ENCODE peak calls at places on chromosomes 3 and 15, in seven cellular contexts. One of them, this sample, is unnamed. For H3K36me3 and H3K9me3, the result is how much of the 10 kb centered on the place peaks cover.

GRCh38 chr3:133663569-133664313 is 2.0 kb upstream of the TOPBP1 start:
- DNase-seq in fibroblast of lung: peak
- DNase-seq in CD8-positive, alpha-beta T cell: no peak
- DNase-seq in IMR-90: peak
- DNase-seq in spleen: no peak
- DNase-seq in Karpas-422: peak
- DNase-seq in WERI-Rb-1: peak
- DNase-seq in this sample: peak

GRCh38 chr3:119235151-119235550 is 5.5 kb downstream of the B4GALT4 start:
- DNase-seq in fibroblast of lung: no peak
- DNase-seq in CD8-positive, alpha-beta T cell: no peak
- DNase-seq in IMR-90: peak
- DNase-seq in spleen: no peak
- DNase-seq in Karpas-422: no peak
- DNase-seq in WERI-Rb-1: no peak
- DNase-seq in this sample: no peak

GRCh38 chr3:119779731-119780383 is 2.0 kb upstream of the NR1I2 start:
- DNase-seq in fibroblast of lung: no peak
- DNase-seq in CD8-positive, alpha-beta T cell: no peak
- DNase-seq in IMR-90: no peak
- DNase-seq in spleen: no peak
- DNase-seq in Karpas-422: no peak
- DNase-seq in WERI-Rb-1: no peak
- DNase-seq in this sample: no peak

GRCh38 chr3:43046583-43046982 is 59.3 kb downstream of the POMGNT2 start:
- DNase-seq in fibroblast of lung: no peak
- DNase-seq in CD8-positive, alpha-beta T cell: no peak
- DNase-seq in IMR-90: no peak
- DNase-seq in spleen: no peak
- DNase-seq in Karpas-422: no peak
- DNase-seq in WERI-Rb-1: no peak
- DNase-seq in this sample: no peak

GRCh38 chr3:102510663-102511062 is 75.8 kb downstream of the ZPLD1 start:
- DNase-seq in fibroblast of lung: peak
- DNase-seq in CD8-positive, alpha-beta T cell: no peak
- DNase-seq in IMR-90: no peak
- DNase-seq in spleen: no peak
- DNase-seq in Karpas-422: no peak
- DNase-seq in WERI-Rb-1: no peak
- DNase-seq in this sample: no peak

GRCh38 chr15:51030649-51031316 is 63.9 kb downstream of the TNFAIP8L3 start:
- DNase-seq in fibroblast of lung: peak
- DNase-seq in CD8-positive, alpha-beta T cell: no peak
- DNase-seq in IMR-90: peak
- DNase-seq in spleen: no peak
- DNase-seq in Karpas-422: no peak
- DNase-seq in WERI-Rb-1: no peak
- DNase-seq in this sample: no peak

GRCh38 chr3:120418446-120418845 is 32.3 kb downstream of the FSTL1 start:
- DNase-seq in fibroblast of lung: no peak
- DNase-seq in CD8-positive, alpha-beta T cell: no peak
- DNase-seq in IMR-90: no peak
- DNase-seq in spleen: no peak
- DNase-seq in Karpas-422: no peak
- DNase-seq in WERI-Rb-1: no peak
- DNase-seq in this sample: no peak

GRCh38 chr3:12178091-12178820 is 19.5 kb upstream of the TIMP4 start:
- DNase-seq in fibroblast of lung: peak
- DNase-seq in CD8-positive, alpha-beta T cell: no peak
- DNase-seq in IMR-90: peak
- DNase-seq in spleen: no peak
- DNase-seq in Karpas-422: no peak
- DNase-seq in WERI-Rb-1: no peak
- DNase-seq in this sample: no peak

GRCh38 chr3:133490468-133491351 is 82.8 kb upstream of the CDV3 start:
- DNase-seq in fibroblast of lung: no peak
- DNase-seq in CD8-positive, alpha-beta T cell: peak
- DNase-seq in IMR-90: no peak
- DNase-seq in spleen: peak
- DNase-seq in Karpas-422: peak
- DNase-seq in WERI-Rb-1: no peak
- DNase-seq in this sample: no peak

GRCh38 chr15:31389576-31389975 is 62.9 kb downstream of the KLF13 start:
- DNase-seq in fibroblast of lung: no peak
- DNase-seq in CD8-positive, alpha-beta T cell: no peak
- DNase-seq in IMR-90: no peak
- DNase-seq in spleen: no peak
- DNase-seq in Karpas-422: no peak
- DNase-seq in WERI-Rb-1: no peak
- DNase-seq in this sample: no peak

GRCh38 chr3:179840985-179841384 is 188.1 kb downstream of the USP13 start:
- DNase-seq in fibroblast of lung: peak
- DNase-seq in CD8-positive, alpha-beta T cell: no peak
- DNase-seq in IMR-90: peak
- DNase-seq in spleen: no peak
- DNase-seq in Karpas-422: no peak
- DNase-seq in WERI-Rb-1: no peak
- DNase-seq in this sample: no peak

GRCh38 chr3:187183210-187183862 is 13.9 kb upstream of the RTP1 start:
- DNase-seq in fibroblast of lung: peak
- DNase-seq in CD8-positive, alpha-beta T cell: no peak
- DNase-seq in IMR-90: no peak
- DNase-seq in spleen: no peak
- DNase-seq in Karpas-422: peak
- DNase-seq in WERI-Rb-1: peak
- DNase-seq in this sample: no peak

GRCh38 chr3:99892332-99892731 is 74.7 kb downstream of the CMSS1 start:
- DNase-seq in fibroblast of lung: no peak
- DNase-seq in CD8-positive, alpha-beta T cell: no peak
- DNase-seq in IMR-90: no peak
- DNase-seq in spleen: no peak
- DNase-seq in Karpas-422: no peak
- DNase-seq in WERI-Rb-1: no peak
- DNase-seq in this sample: no peak
- H3K27ac ChIP-seq in fibroblast of lung: no peak
- H3K27ac ChIP-seq in CD8-positive, alpha-beta T cell: no peak
- H3K27ac ChIP-seq in IMR-90: no peak
- H3K27ac ChIP-seq in spleen: no peak
- H3K27ac ChIP-seq in Karpas-422: no peak
- H3K27ac ChIP-seq in WERI-Rb-1: no peak
- H3K27ac ChIP-seq in this sample: no peak

GRCh38 chr3:15017191-15017590 is 47.9 kb downstream of the MRPS25 start:
- DNase-seq in fibroblast of lung: no peak
- DNase-seq in CD8-positive, alpha-beta T cell: no peak
- DNase-seq in IMR-90: no peak
- DNase-seq in spleen: no peak
- DNase-seq in Karpas-422: no peak
- DNase-seq in WERI-Rb-1: no peak
- DNase-seq in this sample: no peak
- H3K36me3 ChIP-seq in fibroblast of lung: under half
- H3K36me3 ChIP-seq in CD8-positive, alpha-beta T cell: half or more
- H3K36me3 ChIP-seq in IMR-90: under half
- H3K36me3 ChIP-seq in spleen: half or more
- H3K36me3 ChIP-seq in Karpas-422: under half
- H3K36me3 ChIP-seq in WERI-Rb-1: half or more
- H3K36me3 ChIP-seq in this sample: under half

GRCh38 chr15:76337739-76338554 is 1.4 kb downstream of the ISL2 start:
- DNase-seq in fibroblast of lung: no peak
- DNase-seq in CD8-positive, alpha-beta T cell: no peak
- DNase-seq in IMR-90: no peak
- DNase-seq in spleen: peak
- DNase-seq in Karpas-422: peak
- DNase-seq in WERI-Rb-1: peak
- DNase-seq in this sample: no peak
- H3K9me3 ChIP-seq in fibroblast of lung: under half
- H3K9me3 ChIP-seq in CD8-positive, alpha-beta T cell: under half
- H3K9me3 ChIP-seq in IMR-90: under half
- H3K9me3 ChIP-seq in spleen: under half
- H3K9me3 ChIP-seq in Karpas-422: under half
- H3K9me3 ChIP-seq in WERI-Rb-1: under half
- H3K9me3 ChIP-seq in this sample: under half

GRCh38 chr15:76333720-76334437 is 2.7 kb upstream of the ISL2 start:
- DNase-seq in fibroblast of lung: no peak
- DNase-seq in CD8-positive, alpha-beta T cell: no peak
- DNase-seq in IMR-90: no peak
- DNase-seq in spleen: no peak
- DNase-seq in Karpas-422: peak
- DNase-seq in WERI-Rb-1: peak
- DNase-seq in this sample: no peak

GRCh38 chr15:76334438-76335004 is 2.1 kb upstream of the ISL2 start:
- DNase-seq in fibroblast of lung: no peak
- DNase-seq in CD8-positive, alpha-beta T cell: no peak
- DNase-seq in IMR-90: no peak
- DNase-seq in spleen: no peak
- DNase-seq in Karpas-422: no peak
- DNase-seq in WERI-Rb-1: no peak
- DNase-seq in this sample: no peak

GRCh38 chr15:76335851-76336253 is 721 bp upstream of the ISL2 start:
- DNase-seq in fibroblast of lung: peak
- DNase-seq in CD8-positive, alpha-beta T cell: no peak
- DNase-seq in IMR-90: no peak
- DNase-seq in spleen: no peak
- DNase-seq in Karpas-422: peak
- DNase-seq in WERI-Rb-1: peak
- DNase-seq in this sample: no peak

GRCh38 chr15:76336254-76337046 is at the start of gene ISL2:
- DNase-seq in fibroblast of lung: peak
- DNase-seq in CD8-positive, alpha-beta T cell: no peak
- DNase-seq in IMR-90: peak
- DNase-seq in spleen: peak
- DNase-seq in Karpas-422: peak
- DNase-seq in WERI-Rb-1: peak
- DNase-seq in this sample: no peak

GRCh38 chr15:76335129-76335850 is 1.3 kb upstream of the ISL2 start:
- DNase-seq in fibroblast of lung: peak
- DNase-seq in CD8-positive, alpha-beta T cell: no peak
- DNase-seq in IMR-90: no peak
- DNase-seq in spleen: peak
- DNase-seq in Karpas-422: no peak
- DNase-seq in WERI-Rb-1: peak
- DNase-seq in this sample: no peak
- H3K27ac ChIP-seq in fibroblast of lung: no peak
- H3K27ac ChIP-seq in CD8-positive, alpha-beta T cell: no peak
- H3K27ac ChIP-seq in IMR-90: peak
- H3K27ac ChIP-seq in spleen: peak
- H3K27ac ChIP-seq in Karpas-422: peak
- H3K27ac ChIP-seq in WERI-Rb-1: peak
- H3K27ac ChIP-seq in this sample: no peak

DNA sequence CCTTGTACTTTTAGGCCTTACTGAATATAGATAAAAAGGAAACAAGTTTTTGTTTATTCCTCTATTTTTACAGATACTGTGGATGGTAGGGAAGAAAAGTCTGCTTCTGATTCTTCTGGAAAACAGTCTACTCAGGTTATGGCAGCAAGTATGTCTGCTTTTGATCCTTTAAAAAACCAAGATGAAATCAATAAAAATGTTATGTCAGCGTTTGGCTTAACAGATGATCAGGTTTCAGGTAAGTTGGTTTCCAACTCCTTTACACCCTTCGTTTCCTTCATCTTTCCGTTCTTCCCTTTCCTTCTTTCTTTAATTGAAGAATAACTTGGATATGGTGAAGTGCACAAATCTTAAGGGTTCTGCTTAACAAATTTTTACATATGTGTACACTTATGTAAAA is 23.1 kb downstream of the TFG start:
- DNase-seq in fibroblast of lung: no peak
- DNase-seq in CD8-positive, alpha-beta T cell: no peak
- DNase-seq in IMR-90: no peak
- DNase-seq in spleen: no peak
- DNase-seq in Karpas-422: no peak
- DNase-seq in WERI-Rb-1: no peak
- DNase-seq in this sample: no peak
- H3K36me3 ChIP-seq in fibroblast of lung: under half
- H3K36me3 ChIP-seq in CD8-positive, alpha-beta T cell: under half
- H3K36me3 ChIP-seq in IMR-90: under half
- H3K36me3 ChIP-seq in spleen: under half
- H3K36me3 ChIP-seq in Karpas-422: half or more
- H3K36me3 ChIP-seq in WERI-Rb-1: half or more
- H3K36me3 ChIP-seq in this sample: under half

GRCh38 chr3:104575631-104576030 is 791.1 kb upstream of the ALCAM start:
- DNase-seq in fibroblast of lung: no peak
- DNase-seq in CD8-positive, alpha-beta T cell: no peak
- DNase-seq in IMR-90: no peak
- DNase-seq in spleen: no peak
- DNase-seq in Karpas-422: peak
- DNase-seq in WERI-Rb-1: no peak
- DNase-seq in this sample: no peak
- H3K9me3 ChIP-seq in fibroblast of lung: under half
- H3K9me3 ChIP-seq in CD8-positive, alpha-beta T cell: under half
- H3K9me3 ChIP-seq in IMR-90: under half
- H3K9me3 ChIP-seq in spleen: under half
- H3K9me3 ChIP-seq in Karpas-422: under half
- H3K9me3 ChIP-seq in WERI-Rb-1: under half
- H3K9me3 ChIP-seq in this sample: under half

DNA sequence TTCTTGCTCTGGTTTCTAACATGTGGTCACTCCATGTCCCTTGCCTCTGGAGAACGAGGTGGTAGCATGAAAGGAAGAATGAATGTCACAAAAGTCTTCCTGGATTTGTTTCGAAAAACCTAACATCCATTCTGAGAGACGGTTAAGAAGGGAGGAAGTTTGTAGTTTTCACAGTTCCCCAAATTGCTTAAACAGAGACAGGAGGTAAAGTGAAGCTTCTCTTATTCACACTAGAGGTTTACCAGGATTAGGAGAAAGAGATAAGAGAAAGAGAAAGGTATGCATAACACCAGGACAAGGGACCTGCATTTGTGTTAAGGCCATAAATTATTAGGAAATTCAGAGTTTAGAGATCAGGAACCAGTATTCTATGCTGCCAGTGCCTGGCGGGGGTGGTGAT is 228.1 kb downstream of the CPNE4 start:
- DNase-seq in fibroblast of lung: no peak
- DNase-seq in CD8-positive, alpha-beta T cell: no peak
- DNase-seq in IMR-90: no peak
- DNase-seq in spleen: no peak
- DNase-seq in Karpas-422: no peak
- DNase-seq in WERI-Rb-1: no peak
- DNase-seq in this sample: no peak
- H3K27ac ChIP-seq in fibroblast of lung: no peak
- H3K27ac ChIP-seq in CD8-positive, alpha-beta T cell: no peak
- H3K27ac ChIP-seq in IMR-90: no peak
- H3K27ac ChIP-seq in spleen: no peak
- H3K27ac ChIP-seq in Karpas-422: no peak
- H3K27ac ChIP-seq in WERI-Rb-1: no peak
- H3K27ac ChIP-seq in this sample: no peak

GRCh38 chr3:13338996-13339395 is 81.1 kb downstream of the NUP210 start:
- DNase-seq in fibroblast of lung: no peak
- DNase-seq in CD8-positive, alpha-beta T cell: no peak
- DNase-seq in IMR-90: no peak
- DNase-seq in spleen: no peak
- DNase-seq in Karpas-422: peak
- DNase-seq in WERI-Rb-1: no peak
- DNase-seq in this sample: no peak
- H3K36me3 ChIP-seq in fibroblast of lung: under half
- H3K36me3 ChIP-seq in CD8-positive, alpha-beta T cell: half or more
- H3K36me3 ChIP-seq in IMR-90: under half
- H3K36me3 ChIP-seq in spleen: half or more
- H3K36me3 ChIP-seq in Karpas-422: under half
- H3K36me3 ChIP-seq in WERI-Rb-1: half or more
- H3K36me3 ChIP-seq in this sample: under half

DNA sequence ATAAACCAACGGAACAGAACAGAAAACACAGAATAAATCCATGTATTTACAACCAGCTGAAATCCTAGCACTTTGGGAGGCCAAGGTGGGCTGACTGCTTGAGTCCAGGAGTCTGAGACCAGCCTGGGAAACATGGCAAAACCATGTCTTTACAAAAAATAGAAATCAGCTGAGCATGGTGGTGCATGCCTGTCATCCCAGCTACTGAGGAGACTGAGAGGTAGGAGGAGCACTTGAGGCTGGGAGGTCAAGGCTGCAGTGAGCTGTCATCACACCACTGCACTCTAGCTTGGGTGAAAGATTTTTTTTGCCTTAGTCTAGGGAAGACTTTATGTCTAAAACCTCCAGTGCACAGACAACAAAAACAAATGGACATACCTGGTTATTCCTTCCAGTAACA is 120.7 kb downstream of the STT3B start:
- DNase-seq in fibroblast of lung: no peak
- DNase-seq in CD8-positive, alpha-beta T cell: no peak
- DNase-seq in IMR-90: no peak
- DNase-seq in spleen: no peak
- DNase-seq in Karpas-422: no peak
- DNase-seq in WERI-Rb-1: no peak
- DNase-seq in this sample: no peak
- H3K9me3 ChIP-seq in fibroblast of lung: under half
- H3K9me3 ChIP-seq in CD8-positive, alpha-beta T cell: half or more
- H3K9me3 ChIP-seq in IMR-90: under half
- H3K9me3 ChIP-seq in spleen: under half
- H3K9me3 ChIP-seq in Karpas-422: under half
- H3K9me3 ChIP-seq in WERI-Rb-1: under half
- H3K9me3 ChIP-seq in this sample: under half

This sample was measured in iPS DF 6.9.